ENCODE peak calls at places on chromosomes 13 and 19, in four cellular contexts. One of them, this sample, is unnamed.

GRCh38 chr19:40445945-40446784 is 2.0 kb upstream of the SERTAD3 start:
- DNase-seq in transverse colon: peak; percentile 60
- DNase-seq in HL-60: no peak
- DNase-seq in GM23338: peak; percentile 81
- DNase-seq in this sample: no peak

GRCh38 chr13:107067381-107067780 is 499.4 kb upstream of the ARGLU1 start:
- DNase-seq in HL-60: no peak
- DNase-seq in transverse colon: no peak
- DNase-seq in GM23338: no peak
- DNase-seq in this sample: no peak

GRCh38 chr19:34236035-34236793 is 18.1 kb upstream of the GARRE1 start:
- DNase-seq in GM23338: no peak
- DNase-seq in transverse colon: peak; percentile 44
- DNase-seq in HL-60: no peak
- DNase-seq in this sample: no peak

GRCh38 chr13:114111577-114111976 is 20.8 kb downstream of the RASA3 start:
- DNase-seq in transverse colon: peak; percentile 8
- DNase-seq in HL-60: peak; percentile 82
- DNase-seq in GM23338: no peak
- DNase-seq in this sample: no peak

GRCh38 chr19:21602105-21602658 is 96.8 kb downstream of the ZNF429 start:
- DNase-seq in HL-60: no peak
- DNase-seq in transverse colon: no peak
- DNase-seq in GM23338: no peak
- DNase-seq in this sample: no peak

GRCh38 chr19:12801466-12802266 is at the start of the genes PRDX2 and THSD8:
- DNase-seq in transverse colon: peak; percentile 90
- DNase-seq in HL-60: peak; percentile 58
- DNase-seq in GM23338: peak; percentile 94
- DNase-seq in this sample: no peak

GRCh38 chr19:39085392-39085791 is 1.2 kb downstream of the ACP7 start:
- DNase-seq in GM23338: no peak
- DNase-seq in HL-60: no peak
- DNase-seq in transverse colon: no peak
- DNase-seq in this sample: no peak

GRCh38 chr13:90420683-90421082 is 926.8 kb upstream of the MIR17HG start:
- DNase-seq in HL-60: no peak
- DNase-seq in transverse colon: no peak
- DNase-seq in GM23338: peak; percentile 18
- DNase-seq in this sample: no peak

GRCh38 chr19:6229216-6229913 is 50.4 kb downstream of the MLLT1 start:
- DNase-seq in GM23338: no peak
- DNase-seq in transverse colon: no peak
- DNase-seq in HL-60: no peak
- DNase-seq in this sample: no peak

GRCh38 chr13:77860621-77861020 is 58.0 kb downstream of the EDNRB start:
- DNase-seq in GM23338: no peak
- DNase-seq in transverse colon: no peak
- DNase-seq in HL-60: peak; percentile 75
- DNase-seq in this sample: no peak

GRCh38 chr19:17985037-17985818 is 18.3 kb downstream of the KCNN1 start:
- DNase-seq in transverse colon: no peak
- DNase-seq in GM23338: peak; percentile 38
- DNase-seq in HL-60: no peak
- DNase-seq in this sample: no peak

GRCh38 chr19:4365341-4365740 is 22.0 kb downstream of the MPND start:
- DNase-seq in transverse colon: no peak
- DNase-seq in GM23338: no peak
- DNase-seq in HL-60: no peak
- DNase-seq in this sample: no peak
- TF ChIP-seq POLR2AphosphoS5 in transverse colon: no peak
- TF ChIP-seq POLR2AphosphoS5 in GM23338: peak; percentile 25
- TF ChIP-seq POLR2AphosphoS5 in HL-60: no peak
- TF ChIP-seq POLR2AphosphoS5 in this sample: no peak

DNA sequence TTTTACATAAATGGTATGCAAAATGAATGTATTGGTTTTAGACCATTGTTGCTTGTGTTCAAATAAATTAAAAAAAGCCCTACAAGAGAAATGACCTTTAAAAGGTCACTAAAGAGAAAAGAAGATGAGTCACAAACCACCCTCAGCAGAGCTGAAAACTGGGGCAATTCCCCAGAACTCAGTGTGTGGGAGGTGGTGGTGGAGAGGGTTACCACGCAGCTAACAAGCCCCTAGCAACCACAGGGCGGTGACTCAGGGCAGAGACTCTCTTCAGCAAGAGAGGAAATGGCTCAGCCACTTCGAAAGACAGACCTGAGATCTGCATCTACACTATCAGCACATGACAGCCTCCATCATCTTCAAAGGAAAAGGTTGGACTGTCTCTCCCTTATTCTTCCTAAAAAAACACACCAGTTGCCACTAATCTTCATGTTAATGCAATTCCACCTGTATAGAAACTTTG is 29.4 kb upstream of the NDFIP2 start:
- DNase-seq in HL-60: peak; percentile 91
- DNase-seq in GM23338: peak; percentile 46
- DNase-seq in transverse colon: peak; percentile 26
- DNase-seq in this sample: no peak
- H3K27ac ChIP-seq in HL-60: no peak overlapping the region
- H3K27ac ChIP-seq in GM23338: no peak overlapping the region
- H3K27ac ChIP-seq in transverse colon: no peak overlapping the region
- H3K27ac ChIP-seq in this sample: no peak overlapping the region

GRCh38 chr19:47418595-47419036 is 711 bp downstream of the MEIS3 start:
- DNase-seq in GM23338: peak; percentile 67
- DNase-seq in HL-60: no peak
- DNase-seq in transverse colon: no peak
- DNase-seq in this sample: no peak

GRCh38 chr19:47421244-47421786 is 2.0 kb upstream of the MEIS3 start:
- DNase-seq in transverse colon: no peak
- DNase-seq in HL-60: no peak
- DNase-seq in GM23338: no peak
- DNase-seq in this sample: no peak

GRCh38 chr19:47417746-47418594 is 1.4 kb downstream of the MEIS3 start:
- DNase-seq in HL-60: no peak
- DNase-seq in transverse colon: no peak
- DNase-seq in GM23338: peak; percentile 38
- DNase-seq in this sample: no peak

GRCh38 chr19:47419037-47419783 is at the start of gene MEIS3:
- DNase-seq in HL-60: no peak
- DNase-seq in GM23338: peak; percentile 43
- DNase-seq in transverse colon: no peak
- DNase-seq in this sample: no peak

GRCh38 chr19:47419789-47420188 is 462 bp upstream of the MEIS3 start:
- DNase-seq in transverse colon: no peak
- DNase-seq in GM23338: no peak
- DNase-seq in HL-60: no peak
- DNase-seq in this sample: no peak
- H3K4me3 ChIP-seq in transverse colon: no peak overlapping the region
- H3K4me3 ChIP-seq in GM23338: peak overlapping the region; percentile 91
- H3K4me3 ChIP-seq in HL-60: no peak overlapping the region
- H3K4me3 ChIP-seq in this sample: no peak overlapping the region

DNA sequence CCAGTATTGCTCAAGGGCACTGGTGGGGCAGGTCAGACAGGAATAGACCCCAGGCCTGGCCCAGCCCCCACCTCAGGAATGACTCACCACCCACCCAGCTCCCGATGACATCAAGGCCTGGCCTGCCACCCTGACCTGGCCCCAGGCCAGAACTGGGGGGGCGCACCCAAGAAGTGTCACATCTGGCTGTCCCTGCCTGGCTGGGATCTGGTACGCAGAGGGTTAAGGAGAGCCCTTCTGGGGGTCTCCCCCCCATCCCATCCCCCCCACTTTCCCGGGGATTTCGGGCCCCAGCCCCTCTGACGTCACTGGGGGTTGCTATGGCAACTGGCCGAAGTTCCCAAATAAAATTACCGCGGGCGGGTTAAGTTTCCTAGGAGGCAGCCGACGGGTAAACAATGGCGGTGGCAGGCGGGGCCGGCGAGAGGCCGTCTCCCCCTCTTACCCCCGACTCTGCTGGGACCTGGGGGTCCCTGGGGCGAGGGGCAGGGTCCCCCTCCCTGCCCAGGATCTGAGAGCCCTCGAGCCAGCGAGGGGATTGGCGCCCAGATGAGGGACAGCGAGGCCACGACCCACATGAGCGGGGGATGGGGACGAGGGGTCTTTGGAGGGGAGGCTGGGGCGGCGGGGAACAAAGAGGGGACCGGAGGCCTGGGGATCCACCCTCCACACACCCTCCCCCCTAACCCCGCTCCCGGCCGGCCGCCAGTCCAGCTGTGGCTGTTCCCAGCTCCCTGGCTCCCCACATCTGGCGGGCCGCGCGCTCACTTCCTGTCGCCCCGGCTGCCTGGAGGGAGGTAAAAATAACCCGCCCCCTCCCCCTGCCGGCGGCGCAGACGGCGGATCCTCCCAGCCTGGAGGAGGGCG is 29.7 kb upstream of the NANOS3 start:
- DNase-seq in transverse colon: peak; percentile 93
- DNase-seq in GM23338: peak; percentile 97
- DNase-seq in HL-60: peak; percentile 88
- DNase-seq in this sample: peak; percentile 99
- TF ChIP-seq POLR2AphosphoS5 in transverse colon: peak; percentile 76
- TF ChIP-seq POLR2AphosphoS5 in GM23338: peak; percentile 77
- TF ChIP-seq POLR2AphosphoS5 in HL-60: peak; percentile 89
- TF ChIP-seq POLR2AphosphoS5 in this sample: peak; percentile 95

DNA sequence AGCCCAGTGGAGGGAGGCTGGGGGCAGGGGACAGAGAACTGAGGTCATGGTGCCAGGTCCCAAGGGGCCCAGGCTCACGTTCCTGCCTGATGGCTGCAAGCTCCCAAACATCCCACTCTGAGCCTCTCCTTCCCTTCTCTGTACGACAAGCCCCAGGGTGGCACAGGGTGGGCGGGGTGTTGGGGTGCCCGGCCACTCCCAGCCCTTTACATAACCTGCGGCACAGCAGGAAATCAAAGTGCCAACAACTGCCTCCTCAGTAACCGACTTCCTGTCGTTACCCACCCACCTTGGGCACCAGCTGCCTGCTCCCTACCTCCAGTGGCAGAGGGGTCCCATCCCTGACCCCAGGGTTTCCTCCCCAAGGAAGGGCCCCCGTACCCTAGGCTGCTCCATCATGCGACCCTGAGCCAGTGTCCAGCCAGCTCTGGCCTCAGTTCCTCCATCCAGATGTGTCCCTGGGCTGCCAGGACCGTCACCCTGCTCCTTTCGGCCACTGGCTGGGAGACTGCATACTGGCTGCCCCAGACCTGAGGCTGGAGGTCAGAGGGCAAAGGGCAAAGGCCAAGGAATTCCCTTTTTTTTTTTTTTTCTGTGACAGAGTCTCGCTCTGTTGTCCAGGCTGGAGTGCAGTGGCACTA is 27.7 kb upstream of the NFIC start:
- DNase-seq in HL-60: peak; percentile 75
- DNase-seq in GM23338: no peak
- DNase-seq in transverse colon: peak; percentile 89
- DNase-seq in this sample: no peak
- H3K27ac ChIP-seq in HL-60: peak overlapping the region; percentile 68
- H3K27ac ChIP-seq in GM23338: no peak overlapping the region
- H3K27ac ChIP-seq in transverse colon: peak overlapping the region; percentile 92
- H3K27ac ChIP-seq in this sample: peak overlapping the region; percentile 94